ENCODE peak calls at places on chromosome 5, in four cellular contexts. One of them, this sample, is unnamed.

GRCh38 chr5:81553570-81554212 is 159.8 kb upstream of the ACOT12 start:
- DNase-seq in heart right ventricle: no peak
- DNase-seq in brain microvascular endothelial cell: no peak
- DNase-seq in tibial nerve: no peak
- DNase-seq in this sample: no peak

GRCh38 chr5:16229357-16229940 is 49.9 kb upstream of the MARCHF11 start:
- DNase-seq in brain microvascular endothelial cell: no peak
- DNase-seq in tibial nerve: no peak
- DNase-seq in heart right ventricle: no peak
- DNase-seq in this sample: no peak

GRCh38 chr5:179827684-179828083 is 7.0 kb downstream of the SQSTM1 start:
- DNase-seq in brain microvascular endothelial cell: peak; percentile 53
- DNase-seq in tibial nerve: no peak
- DNase-seq in heart right ventricle: no peak
- DNase-seq in this sample: no peak

GRCh38 chr5:73135429-73136276 is 15.3 kb downstream of the TMEM171 start:
- DNase-seq in brain microvascular endothelial cell: peak; percentile 24
- DNase-seq in heart right ventricle: no peak
- DNase-seq in tibial nerve: peak; percentile 19
- DNase-seq in this sample: no peak

GRCh38 chr5:83553000-83553486 is 81.5 kb downstream of the VCAN start:
- DNase-seq in brain microvascular endothelial cell: no peak
- DNase-seq in heart right ventricle: peak; percentile 68
- DNase-seq in tibial nerve: no peak
- DNase-seq in this sample: no peak

GRCh38 chr5:98794001-98794400 is 20.5 kb downstream of the RGMB start:
- DNase-seq in brain microvascular endothelial cell: no peak
- DNase-seq in heart right ventricle: no peak
- DNase-seq in tibial nerve: no peak
- DNase-seq in this sample: no peak

GRCh38 chr5:100792781-100793180 is 110.3 kb downstream of the ST8SIA4 start:
- DNase-seq in brain microvascular endothelial cell: no peak
- DNase-seq in tibial nerve: no peak
- DNase-seq in heart right ventricle: no peak
- DNase-seq in this sample: no peak

GRCh38 chr5:151615431-151615830 is 24.3 kb upstream of the FAT2 start:
- DNase-seq in brain microvascular endothelial cell: no peak
- DNase-seq in tibial nerve: no peak
- DNase-seq in heart right ventricle: no peak
- DNase-seq in this sample: no peak

GRCh38 chr5:93189707-93190120 is 391.3 kb downstream of the NR2F1-AS1 start:
- DNase-seq in brain microvascular endothelial cell: peak; percentile 84
- DNase-seq in tibial nerve: no peak
- DNase-seq in heart right ventricle: no peak
- DNase-seq in this sample: peak; percentile 98

GRCh38 chr5:13704401-13704800 is 240.1 kb downstream of the DNAH5 start:
- DNase-seq in heart right ventricle: no peak
- DNase-seq in brain microvascular endothelial cell: no peak
- DNase-seq in tibial nerve: no peak
- DNase-seq in this sample: no peak

GRCh38 chr5:74367931-74368330 is 272.6 kb downstream of the ENC1 start:
- DNase-seq in tibial nerve: no peak
- DNase-seq in brain microvascular endothelial cell: no peak
- DNase-seq in heart right ventricle: peak; percentile 25
- DNase-seq in this sample: no peak

DNA sequence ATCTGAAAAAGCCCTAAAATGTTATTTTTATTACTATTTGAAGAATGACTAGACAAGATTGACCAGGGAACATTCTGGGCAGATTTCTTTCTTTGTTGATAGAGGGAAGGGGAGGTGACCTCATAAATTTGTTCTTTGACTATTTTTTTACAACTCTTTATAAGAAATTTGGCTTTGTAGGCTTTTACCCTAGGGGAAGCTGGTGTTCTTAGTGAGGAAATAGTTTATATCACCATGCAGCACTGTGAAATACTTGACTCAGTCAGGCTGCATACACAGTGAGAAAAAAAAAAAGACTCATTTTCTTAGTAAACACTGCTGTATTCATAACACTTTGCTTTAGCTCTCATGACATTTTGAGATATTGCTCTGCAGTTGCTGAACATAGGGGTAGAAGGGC is 336.6 kb upstream of the PIK3R1 start:
- DNase-seq in tibial nerve: no peak
- DNase-seq in heart right ventricle: no peak
- DNase-seq in brain microvascular endothelial cell: no peak
- DNase-seq in this sample: no peak
- H3K4me3 ChIP-seq in tibial nerve: no peak overlapping the region
- H3K4me3 ChIP-seq in heart right ventricle: no peak overlapping the region
- H3K4me3 ChIP-seq in brain microvascular endothelial cell: no peak overlapping the region
- H3K4me3 ChIP-seq in this sample: no peak overlapping the region

DNA sequence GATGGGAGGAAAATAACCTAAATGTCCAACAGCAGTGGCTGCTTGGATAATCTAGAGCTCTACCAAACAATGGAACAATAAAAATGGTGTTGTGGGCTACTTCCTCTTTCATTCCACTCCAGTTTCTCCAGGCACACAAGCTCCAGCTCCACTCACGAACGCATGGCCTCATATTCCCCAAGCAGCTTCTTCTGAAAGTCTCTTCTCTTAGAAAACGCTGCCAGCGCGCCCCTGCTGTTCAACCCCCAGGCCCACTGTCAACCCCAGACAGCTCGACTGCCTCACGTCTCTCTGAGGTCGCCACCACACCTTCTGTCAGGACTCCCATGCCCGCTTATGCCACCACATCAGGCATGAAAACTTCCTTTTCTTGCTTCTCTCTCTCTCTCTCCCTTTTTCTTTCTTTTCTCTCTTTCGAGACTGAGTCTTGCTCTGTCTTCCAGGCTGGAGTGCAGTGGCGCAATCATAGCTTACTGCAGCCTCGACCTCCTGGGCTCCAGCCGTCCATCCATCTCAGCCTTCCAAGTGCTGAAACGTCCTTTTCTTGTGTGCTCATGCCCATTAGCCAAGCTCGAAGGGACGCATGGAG is 16.2 kb downstream of the OR2V2 start:
- DNase-seq in brain microvascular endothelial cell: no peak
- DNase-seq in heart right ventricle: no peak
- DNase-seq in tibial nerve: no peak
- DNase-seq in this sample: no peak
- H3K4me3 ChIP-seq in brain microvascular endothelial cell: peak overlapping the region; percentile 37
- H3K4me3 ChIP-seq in heart right ventricle: no peak overlapping the region
- H3K4me3 ChIP-seq in tibial nerve: no peak overlapping the region
- H3K4me3 ChIP-seq in this sample: no peak overlapping the region

DNA sequence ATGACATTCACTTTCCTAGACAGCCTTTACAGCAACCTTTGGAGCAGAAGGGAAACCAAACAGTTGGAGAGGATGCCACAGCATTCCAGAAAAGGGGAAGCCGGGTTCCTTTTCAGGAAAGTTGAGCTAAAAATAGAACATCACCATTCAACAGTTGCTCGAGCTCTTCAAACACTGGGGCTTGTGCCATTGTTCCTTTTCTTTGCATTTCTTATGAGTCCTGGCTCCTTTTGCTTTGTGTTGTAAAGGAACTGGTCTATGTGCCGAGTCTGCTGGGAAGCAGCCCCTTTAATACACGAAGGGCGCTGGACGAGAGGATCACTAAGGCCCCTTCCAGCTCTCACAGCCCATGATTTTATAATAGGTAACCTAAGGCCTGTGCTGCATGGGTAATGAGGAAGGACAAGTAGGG is 23.3 kb downstream of the IQGAP2 start:
- DNase-seq in heart right ventricle: no peak
- DNase-seq in brain microvascular endothelial cell: no peak
- DNase-seq in tibial nerve: no peak
- DNase-seq in this sample: no peak
- H3K4me3 ChIP-seq in heart right ventricle: no peak overlapping the region
- H3K4me3 ChIP-seq in brain microvascular endothelial cell: no peak overlapping the region
- H3K4me3 ChIP-seq in tibial nerve: no peak overlapping the region
- H3K4me3 ChIP-seq in this sample: no peak overlapping the region

DNA sequence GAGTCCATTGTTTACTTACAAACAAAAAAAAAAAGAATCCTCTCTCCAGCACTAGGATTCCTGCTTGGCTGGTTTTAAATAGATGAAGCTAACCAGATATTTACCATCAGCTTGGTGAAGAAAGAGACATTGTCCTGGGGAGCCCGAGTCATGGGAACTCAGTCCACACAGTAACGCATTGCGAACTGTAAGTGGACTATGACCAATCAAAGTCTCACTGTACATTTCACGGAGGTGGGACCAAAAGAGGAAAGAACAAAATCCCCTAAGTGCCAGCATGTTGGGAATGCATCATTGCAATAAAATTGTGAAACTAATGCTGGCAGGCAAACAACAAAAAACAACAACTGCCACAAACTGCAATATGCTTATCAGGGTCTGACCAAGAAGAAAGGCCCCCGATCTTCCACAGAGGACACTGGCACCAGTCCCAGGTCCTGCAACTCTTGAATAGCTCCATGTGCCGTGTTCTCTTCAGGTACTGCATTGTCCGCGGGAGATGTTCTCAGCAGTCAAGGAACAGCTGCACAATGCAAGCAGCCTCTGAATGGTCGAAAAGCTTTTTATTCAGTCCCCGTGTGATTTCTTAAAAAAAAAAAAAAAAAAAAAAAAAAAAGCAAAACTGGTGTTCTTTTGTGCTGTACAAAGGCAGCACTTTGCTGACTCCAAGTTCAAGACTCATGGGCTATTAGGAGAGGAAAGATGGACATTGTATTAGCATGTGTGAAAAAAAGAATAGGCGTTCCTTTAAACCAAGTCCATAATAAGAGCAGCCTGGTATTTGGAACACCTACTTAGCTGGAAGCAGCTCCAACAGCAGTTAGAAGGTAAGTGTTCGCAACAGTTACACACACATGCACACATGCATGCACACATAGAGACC is 38.1 kb downstream of the SEMA6A start:
- DNase-seq in heart right ventricle: no peak
- DNase-seq in tibial nerve: no peak
- DNase-seq in brain microvascular endothelial cell: no peak
- DNase-seq in this sample: no peak
- H3K4me3 ChIP-seq in heart right ventricle: no peak overlapping the region
- H3K4me3 ChIP-seq in tibial nerve: peak overlapping the region; percentile 1
- H3K4me3 ChIP-seq in brain microvascular endothelial cell: no peak overlapping the region
- H3K4me3 ChIP-seq in this sample: no peak overlapping the region

GRCh38 chr5:54703568-54704255 is 186.2 kb downstream of the SNX18 start:
- DNase-seq in tibial nerve: no peak
- DNase-seq in brain microvascular endothelial cell: no peak
- DNase-seq in heart right ventricle: no peak
- DNase-seq in this sample: no peak
- H3K4me3 ChIP-seq in tibial nerve: no peak overlapping the region
- H3K4me3 ChIP-seq in brain microvascular endothelial cell: no peak overlapping the region
- H3K4me3 ChIP-seq in heart right ventricle: no peak overlapping the region
- H3K4me3 ChIP-seq in this sample: no peak overlapping the region

DNA sequence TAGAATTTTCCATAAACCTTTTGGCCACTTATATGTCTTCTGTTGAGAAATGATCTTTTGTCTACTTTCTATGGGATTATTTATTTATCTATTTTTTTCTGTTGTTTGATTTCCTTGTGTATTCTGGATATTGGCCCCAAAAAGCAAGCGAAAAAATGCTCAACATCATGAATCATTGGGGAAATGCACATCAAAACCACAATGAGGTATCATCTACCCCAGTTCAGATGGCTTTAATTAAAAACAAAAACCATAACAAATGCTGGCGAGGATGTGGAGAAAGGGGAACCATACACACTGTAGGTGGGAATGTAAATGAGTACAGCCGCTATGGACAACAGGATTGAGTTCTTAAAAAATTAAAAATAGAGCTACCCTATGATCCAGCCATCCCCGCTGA is 125.0 kb upstream of the LPCAT1 start:
- DNase-seq in heart right ventricle: no peak
- DNase-seq in tibial nerve: no peak
- DNase-seq in brain microvascular endothelial cell: no peak
- DNase-seq in this sample: no peak
- H3K4me3 ChIP-seq in heart right ventricle: no peak overlapping the region
- H3K4me3 ChIP-seq in tibial nerve: no peak overlapping the region
- H3K4me3 ChIP-seq in brain microvascular endothelial cell: no peak overlapping the region
- H3K4me3 ChIP-seq in this sample: no peak overlapping the region

GRCh38 chr5:159210306-159210722 is 961 bp upstream of the RNF145 start:
- DNase-seq in brain microvascular endothelial cell: no peak
- DNase-seq in tibial nerve: no peak
- DNase-seq in heart right ventricle: no peak
- DNase-seq in this sample: no peak
- H3K4me3 ChIP-seq in brain microvascular endothelial cell: no peak overlapping the region
- H3K4me3 ChIP-seq in tibial nerve: no peak overlapping the region
- H3K4me3 ChIP-seq in heart right ventricle: no peak overlapping the region
- H3K4me3 ChIP-seq in this sample: no peak overlapping the region

DNA sequence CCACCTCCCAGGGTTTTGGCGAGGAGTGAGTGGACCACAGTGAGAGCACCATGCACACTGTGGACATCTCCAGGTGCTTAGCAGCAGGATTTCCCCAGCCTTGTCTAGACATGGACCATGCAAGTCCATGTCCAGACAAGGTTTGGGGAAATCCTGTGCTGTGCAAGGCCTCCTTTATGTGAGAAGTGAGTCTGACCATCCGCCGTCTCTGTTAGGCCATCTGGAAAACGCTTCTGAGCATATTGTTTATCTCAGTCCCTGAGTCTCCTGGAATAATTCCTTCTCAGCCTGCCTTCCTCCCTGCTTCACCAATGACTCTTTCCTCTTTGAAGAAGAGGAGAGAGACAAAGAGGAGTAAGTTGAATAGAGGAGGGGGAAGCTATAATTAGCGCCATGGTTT is 26.1 kb upstream of the TNFAIP8 start:
- DNase-seq in heart right ventricle: no peak
- DNase-seq in brain microvascular endothelial cell: no peak
- DNase-seq in tibial nerve: no peak
- DNase-seq in this sample: no peak
- H3K4me3 ChIP-seq in heart right ventricle: no peak overlapping the region
- H3K4me3 ChIP-seq in brain microvascular endothelial cell: no peak overlapping the region
- H3K4me3 ChIP-seq in tibial nerve: no peak overlapping the region
- H3K4me3 ChIP-seq in this sample: no peak overlapping the region